ENCODE peak calls at places on chromosomes 5 and 9, in six cellular contexts. One of them, this sample, is unnamed.

GRCh38 chr9:28155067-28155466 is 581.8 kb upstream of the C9orf72 start:
- DNase-seq in Right ventricle myocardium superior: no peak
- DNase-seq in upper lobe of right lung: no peak
- DNase-seq in AG09319: no peak
- DNase-seq in activated CD8-positive, alpha-beta memory T cell treated with anti-CD3 and anti-CD28 coated beads for 24 hours: no peak
- DNase-seq in AG04450: no peak
- DNase-seq in this sample: no peak

GRCh38 chr9:127949827-127950512 is 12.3 kb upstream of the DPM2 start:
- DNase-seq in Right ventricle myocardium superior: no peak
- DNase-seq in upper lobe of right lung: no peak
- DNase-seq in AG09319: no peak
- DNase-seq in activated CD8-positive, alpha-beta memory T cell treated with anti-CD3 and anti-CD28 coated beads for 24 hours: no peak
- DNase-seq in AG04450: no peak
- DNase-seq in this sample: no peak

GRCh38 chr5:134464988-134465855 is 53.5 kb upstream of the CDKN2AIPNL start:
- DNase-seq in Right ventricle myocardium superior: peak
- DNase-seq in upper lobe of right lung: peak
- DNase-seq in AG09319: no peak
- DNase-seq in activated CD8-positive, alpha-beta memory T cell treated with anti-CD3 and anti-CD28 coated beads for 24 hours: peak
- DNase-seq in AG04450: no peak
- DNase-seq in this sample: no peak

GRCh38 chr9:111036068-111036789 is 2.0 kb downstream of the LPAR1 start:
- DNase-seq in Right ventricle myocardium superior: peak
- DNase-seq in upper lobe of right lung: peak
- DNase-seq in AG09319: no peak
- DNase-seq in activated CD8-positive, alpha-beta memory T cell treated with anti-CD3 and anti-CD28 coated beads for 24 hours: no peak
- DNase-seq in AG04450: no peak
- DNase-seq in this sample: no peak

GRCh38 chr5:141866111-141866510 is 12.1 kb downstream of the PCDH1 start:
- DNase-seq in Right ventricle myocardium superior: no peak
- DNase-seq in upper lobe of right lung: peak
- DNase-seq in AG09319: no peak
- DNase-seq in activated CD8-positive, alpha-beta memory T cell treated with anti-CD3 and anti-CD28 coated beads for 24 hours: no peak
- DNase-seq in AG04450: no peak
- DNase-seq in this sample: no peak

GRCh38 chr5:177133119-177133844 is at the start of gene NSD1:
- DNase-seq in Right ventricle myocardium superior: peak
- DNase-seq in upper lobe of right lung: peak
- DNase-seq in AG09319: peak
- DNase-seq in activated CD8-positive, alpha-beta memory T cell treated with anti-CD3 and anti-CD28 coated beads for 24 hours: peak
- DNase-seq in AG04450: no peak
- DNase-seq in this sample: peak

GRCh38 chr5:107735558-107735957 is 64.8 kb upstream of the EFNA5 start:
- DNase-seq in Right ventricle myocardium superior: no peak
- DNase-seq in upper lobe of right lung: no peak
- DNase-seq in AG09319: no peak
- DNase-seq in activated CD8-positive, alpha-beta memory T cell treated with anti-CD3 and anti-CD28 coated beads for 24 hours: no peak
- DNase-seq in AG04450: no peak
- DNase-seq in this sample: no peak

GRCh38 chr9:72856985-72857631 is 95.7 kb downstream of the ALDH1A1 start:
- DNase-seq in Right ventricle myocardium superior: no peak
- DNase-seq in upper lobe of right lung: no peak
- DNase-seq in AG09319: peak
- DNase-seq in activated CD8-positive, alpha-beta memory T cell treated with anti-CD3 and anti-CD28 coated beads for 24 hours: no peak
- DNase-seq in AG04450: peak
- DNase-seq in this sample: peak

GRCh38 chr5:115267617-115268016 is 4.9 kb upstream of the PGGT1B start:
- DNase-seq in Right ventricle myocardium superior: no peak
- DNase-seq in upper lobe of right lung: no peak
- DNase-seq in AG09319: no peak
- DNase-seq in activated CD8-positive, alpha-beta memory T cell treated with anti-CD3 and anti-CD28 coated beads for 24 hours: no peak
- DNase-seq in AG04450: no peak
- DNase-seq in this sample: no peak

GRCh38 chr5:77360381-77360780 is 131.7 kb downstream of the WDR41 start:
- DNase-seq in Right ventricle myocardium superior: no peak
- DNase-seq in upper lobe of right lung: no peak
- DNase-seq in AG09319: no peak
- DNase-seq in activated CD8-positive, alpha-beta memory T cell treated with anti-CD3 and anti-CD28 coated beads for 24 hours: no peak
- DNase-seq in AG04450: no peak
- DNase-seq in this sample: no peak

This sample was measured in SW 1271.